ENCODE peak calls at places on chromosomes 7 and 10, in five cellular contexts. W is HEK293T, D is GM12878, E is H1, C is HepG2. F is an unnamed sample.

GRCh38 chr7:127932496-127932895 is 98.7 kb downstream of the LRRC4 start:
- DNase-seq in D (no peak), W (no peak), C (no peak), E (no peak), F (no peak)

GRCh38 chr10:76324283-76324682 is 892.9 kb downstream of the LRMDA start:
- DNase-seq in E (no peak), C (no peak), W (peak), D (no peak), F (no peak)

GRCh38 chr7:150317748-150318444 is 5.3 kb upstream of the LRRC61 start:
- DNase-seq in C (no peak), W (no peak), E (no peak), D (no peak), F (no peak)

GRCh38 chr10:92240289-92241157 is 50.4 kb downstream of the CPEB3 start:
- DNase-seq in E (peak), C (peak), W (peak), D (peak), F (no peak)

GRCh38 chr7:154873722-154874121 is 129.2 kb downstream of the PAXIP1 start:
- DNase-seq in C (no peak), E (no peak), W (no peak), D (no peak), F (no peak)

GRCh38 chr7:144513332-144513731 is 109.8 kb upstream of the NOBOX start:
- DNase-seq in D (peak), E (no peak), W (peak), C (no peak), F (peak)

GRCh38 chr10:8398771-8399170 is 344.3 kb downstream of the GATA3 start:
- DNase-seq in D (no peak), C (no peak), E (no peak), W (no peak), F (no peak)

GRCh38 chr7:14739496-14740185 is 162.9 kb downstream of the DGKB start:
- DNase-seq in D (no peak), C (no peak), W (no peak), E (no peak), F (no peak)

GRCh38 chr10:130065251-130065650 is 45.4 kb downstream of the C10orf143 start:
- DNase-seq in W (no peak), D (no peak), E (no peak), C (no peak), F (no peak)

GRCh38 chr10:34397324-34397723 is 417.8 kb downstream of the PARD3 start:
- DNase-seq in C (no peak), W (no peak), E (no peak), D (no peak), F (no peak)

GRCh38 chr7:28165221-28165807 is 15.3 kb downstream of the JAZF1 start:
- DNase-seq in C (no peak), D (no peak), E (no peak), W (no peak), F (no peak)

GRCh38 chr7:137888254-137888653 is 41.5 kb upstream of the DGKI start:
- DNase-seq in E (no peak), D (peak), C (no peak), W (no peak), F (no peak)

GRCh38 chr7:137893143-137893742 is 46.5 kb upstream of the DGKI start:
- DNase-seq in C (peak), E (no peak), D (no peak), W (no peak), F (no peak)

GRCh38 chr7:137890449-137890916 is 43.7 kb upstream of the DGKI start:
- DNase-seq in W (no peak), E (no peak), D (no peak), C (no peak), F (no peak)

GRCh38 chr7:137895301-137896201 is 48.8 kb upstream of the DGKI start:
- DNase-seq in D (peak), C (no peak), W (no peak), E (no peak), F (no peak)

DNA sequence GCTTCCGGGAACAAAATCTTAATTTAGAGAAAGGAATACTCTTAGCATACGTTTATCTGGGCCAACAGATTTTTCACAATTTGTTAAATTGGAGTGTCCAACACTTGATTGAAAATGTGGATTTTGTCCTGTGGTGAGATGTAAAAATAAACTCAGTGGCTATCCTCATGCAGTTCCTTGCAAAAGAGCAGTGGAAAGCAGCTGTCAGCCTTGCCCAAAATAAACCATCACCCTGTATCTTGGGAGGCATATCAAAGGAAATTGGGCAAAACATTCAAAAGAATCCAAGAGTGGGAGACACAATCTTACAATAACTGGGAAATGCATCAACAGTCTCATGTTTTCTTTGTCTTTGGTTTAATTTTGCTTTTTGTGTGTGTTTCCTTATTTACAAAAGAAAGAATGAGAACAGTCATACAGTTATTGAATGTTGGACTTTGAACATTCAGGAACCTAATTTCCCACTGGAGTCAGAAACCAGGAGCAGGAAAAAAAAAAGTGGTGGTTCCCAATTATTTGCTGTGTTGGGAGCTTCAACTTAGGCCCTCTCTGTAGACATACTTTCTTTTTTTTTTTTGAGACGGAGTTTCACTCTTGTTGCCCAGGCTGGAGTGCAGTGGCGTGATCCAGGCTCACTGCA is 44.4 kb upstream of the DGKI start:
- DNase-seq in D (no peak), E (no peak), C (peak), W (no peak), F (no peak)
- TF ChIP-seq SUZ12 in D (no peak), E (no peak), C (no peak), W (no peak), F (no peak)

GRCh38 chr7:31776616-31777015 is 89.6 kb downstream of the PPP1R17 start:
- DNase-seq in W (no peak), E (no peak), D (no peak), C (no peak), F (no peak)
- TF ChIP-seq SUZ12 in W (no peak), E (no peak), D (no peak), C (no peak), F (no peak)

GRCh38 chr10:81831060-81831459 is 43.9 kb upstream of the NRG3 start:
- DNase-seq in W (no peak), E (no peak), D (no peak), C (no peak), F (no peak)
- TF ChIP-seq SUZ12 in W (no peak), E (no peak), D (no peak), C (no peak), F (no peak)

GRCh38 chr7:2037301-2037804 is 195.4 kb downstream of the MAD1L1 start:
- DNase-seq in C (no peak), E (no peak), W (no peak), D (no peak), F (no peak)
- TF ChIP-seq SUZ12 in C (no peak), E (no peak), W (no peak), D (no peak), F (no peak)

GRCh38 chr10:60446070-60446833 is 56.6 kb upstream of the ANK3 start:
- DNase-seq in W (no peak), D (no peak), E (no peak), C (no peak), F (no peak)
- TF ChIP-seq SUZ12 in W (no peak), D (no peak), E (no peak), C (no peak), F (no peak)

DNA sequence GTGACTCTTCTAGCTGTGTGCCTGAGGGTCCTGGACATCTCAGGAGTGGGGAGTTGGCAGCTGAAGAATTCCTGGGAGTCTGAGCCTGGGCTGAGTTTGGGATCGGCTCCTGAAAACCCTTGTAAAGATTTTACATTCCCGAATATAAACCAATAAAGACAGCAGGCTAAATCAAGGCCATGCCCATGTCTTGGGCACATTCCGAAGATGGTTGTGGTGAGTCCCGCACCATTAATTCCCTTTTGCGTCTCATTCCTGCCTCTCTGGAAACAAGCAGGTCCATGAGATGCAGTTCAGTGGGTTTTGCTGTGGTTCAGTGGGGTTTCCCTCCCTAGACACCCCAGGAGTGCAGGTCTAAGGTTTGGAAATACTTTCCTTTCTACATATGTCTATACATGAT is 90.9 kb downstream of the COL26A1 start:
- DNase-seq in C (no peak), W (no peak), E (no peak), D (no peak), F (no peak)
- TF ChIP-seq SUZ12 in C (no peak), W (no peak), E (no peak), D (no peak), F (no peak)

DNA sequence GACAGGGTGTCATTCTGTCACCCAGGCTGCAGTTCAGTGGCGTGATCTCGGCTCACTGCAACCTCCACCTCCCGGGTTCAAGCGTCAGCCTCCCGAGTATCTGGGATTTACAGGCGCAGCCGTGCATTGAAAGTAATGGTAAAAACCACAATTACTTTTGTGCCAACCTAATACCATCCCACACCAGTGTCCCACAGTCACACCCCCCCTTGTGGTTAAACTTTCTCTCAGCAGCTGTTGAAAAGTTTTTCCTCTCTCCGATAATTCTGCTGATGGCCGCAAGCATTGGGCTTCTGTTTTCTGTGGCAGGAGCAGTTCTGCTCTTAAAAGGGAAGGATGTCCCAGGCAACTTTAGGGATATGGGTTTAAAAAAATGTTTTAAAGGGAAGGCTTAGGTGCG is 6.6 kb upstream of the LAT2 start:
- DNase-seq in C (peak), D (no peak), W (no peak), E (no peak), F (no peak)
- TF ChIP-seq SUZ12 in C (no peak), D (no peak), W (no peak), E (no peak), F (no peak)

F was measured in NT2/D1.